ENCODE peak calls at places on chromosome 12, in eight cellular contexts. K, Q, T, W, J, I, G and Y are unnamed samples.

GRCh38 chr12:51118706-51119105 is 35.3 kb upstream of the CSRNP2 start:
- DNase-seq in K (no peak), Q (peak), T (peak), W (peak), J (no peak), I (no peak), G (no peak), Y (peak)

GRCh38 chr12:95763809-95764253 is 26.7 kb downstream of the NTN4 start:
- DNase-seq in K (no peak), Q (peak), T (peak), W (peak), J (no peak), I (no peak), G (no peak), Y (peak)

GRCh38 chr12:108357834-108358579 is 18.9 kb upstream of the CMKLR1 start:
- DNase-seq in K (no peak), Q (no peak), T (no peak), W (no peak), J (no peak), I (no peak), G (no peak), Y (no peak)

GRCh38 chr12:110012137-110012536 is 12.9 kb downstream of the ANKRD13A start:
- DNase-seq in K (no peak), Q (peak), T (peak), W (no peak), J (no peak), I (no peak), G (no peak), Y (no peak)

GRCh38 chr12:122130150-122130549 is 43.9 kb downstream of the IL31 start:
- DNase-seq in K (peak), Q (peak), T (peak), W (peak), J (no peak), I (no peak), G (peak), Y (peak)

GRCh38 chr12:9365296-9365695 is 157.1 kb upstream of the PZP start:
- DNase-seq in K (no peak), Q (no peak), T (peak), W (peak), J (no peak), I (no peak), G (no peak), Y (no peak)

GRCh38 chr12:98406378-98406777 is 109.0 kb upstream of the TMPO start:
- DNase-seq in K (no peak), Q (no peak), T (no peak), W (no peak), J (no peak), I (no peak), G (no peak), Y (no peak)

GRCh38 chr12:49138587-49138986 is 7.4 kb upstream of the TUBA1B start:
- DNase-seq in K (no peak), Q (no peak), T (no peak), W (no peak), J (no peak), I (peak), G (no peak), Y (no peak)

GRCh38 chr12:111451649-111452129 is 46.0 kb downstream of the SH2B3 start:
- DNase-seq in K (no peak), Q (no peak), T (peak), W (no peak), J (peak), I (peak), G (peak), Y (no peak)

GRCh38 chr12:15423629-15424028 is 101.3 kb downstream of the PTPRO start:
- DNase-seq in K (no peak), Q (no peak), T (peak), W (peak), J (no peak), I (no peak), G (no peak), Y (no peak)

GRCh38 chr12:122865268-122866231 is 30.3 kb downstream of the HIP1R start:
- DNase-seq in K (peak), Q (no peak), T (no peak), W (no peak), J (no peak), I (peak), G (peak), Y (no peak)

GRCh38 chr12:48002773-48003218 is 1.5 kb downstream of the COL2A1 start:
- DNase-seq in K (no peak), Q (peak), T (peak), W (peak), J (no peak), I (no peak), G (peak), Y (no peak)

GRCh38 chr12:3533703-3534386 is 42.8 kb downstream of the PRMT8 start:
- DNase-seq in K (no peak), Q (no peak), T (peak), W (no peak), J (peak), I (peak), G (peak), Y (no peak)

GRCh38 chr12:120687570-120688289 is 781 bp downstream of the MLEC start:
- DNase-seq in K (no peak), Q (no peak), T (peak), W (no peak), J (no peak), I (no peak), G (peak), Y (no peak)

GRCh38 chr12:203462-204260 is 10.3 kb downstream of the SLC6A12 start:
- DNase-seq in K (peak), Q (no peak), T (peak), W (no peak), J (no peak), I (no peak), G (peak), Y (no peak)

GRCh38 chr12:55934773-55935172 is 3.8 kb downstream of the DGKA start:
- DNase-seq in K (no peak), Q (no peak), T (no peak), W (no peak), J (no peak), I (no peak), G (no peak), Y (no peak)

GRCh38 chr12:12443482-12443881 is 86.6 kb downstream of the BORCS5 start:
- DNase-seq in K (no peak), Q (no peak), T (no peak), W (peak), J (no peak), I (no peak), G (no peak), Y (no peak)

GRCh38 chr12:114955414-114956014 is 271.5 kb upstream of the TBX3 start:
- DNase-seq in K (no peak), Q (no peak), T (peak), W (peak), J (no peak), I (no peak), G (no peak), Y (no peak)

GRCh38 chr12:130335517-130336392 is 1.9 kb upstream of the PIWIL1 start:
- DNase-seq in K (no peak), Q (peak), T (peak), W (peak), J (peak), I (peak), G (peak), Y (peak)

GRCh38 chr12:95709152-95709551 is 81.4 kb downstream of the NTN4 start:
- DNase-seq in K (no peak), Q (no peak), T (no peak), W (no peak), J (no peak), I (no peak), G (no peak), Y (no peak)

GRCh38 chr12:108571604-108572165 is 9.3 kb downstream of the ISCU start:
- DNase-seq in K (no peak), Q (no peak), T (no peak), W (no peak), J (no peak), I (no peak), G (peak), Y (no peak)

GRCh38 chr12:108346022-108346633 is 7.0 kb upstream of the CMKLR1 start:
- DNase-seq in K (no peak), Q (no peak), T (no peak), W (no peak), J (no peak), I (no peak), G (peak), Y (no peak)

GRCh38 chr12:27969901-27970390 is 2.6 kb downstream of the PTHLH start:
- DNase-seq in K (peak), Q (peak), T (peak), W (peak), J (no peak), I (no peak), G (peak), Y (no peak)

GRCh38 chr12:99386907-99387306 is 260.6 kb upstream of the GARIN6 start:
- DNase-seq in K (no peak), Q (no peak), T (peak), W (peak), J (no peak), I (no peak), G (peak), Y (no peak)

GRCh38 chr12:132490481-132491348 is 764 bp downstream of the FBRSL1 start:
- DNase-seq in K (peak), Q (peak), T (peak), W (peak), J (no peak), I (no peak), G (peak), Y (peak)

GRCh38 chr12:6383572-6384498 is at the start of gene LTBR:
- DNase-seq in K (peak), Q (peak), T (peak), W (peak), J (no peak), I (no peak), G (peak), Y (no peak)

GRCh38 chr12:2092890-2093289 is 40.1 kb downstream of the CACNA1C start:
- DNase-seq in K (no peak), Q (peak), T (peak), W (peak), J (no peak), I (no peak), G (no peak), Y (peak)

GRCh38 chr12:39866135-39866534 is 239.7 kb downstream of the SLC2A13 start:
- DNase-seq in K (no peak), Q (no peak), T (no peak), W (no peak), J (no peak), I (no peak), G (no peak), Y (no peak)

GRCh38 chr12:29743801-29744200 is 39.9 kb downstream of the TMTC1 start:
- DNase-seq in K (no peak), Q (peak), T (peak), W (peak), J (no peak), I (no peak), G (peak), Y (no peak)

GRCh38 chr12:53937596-53938275 is 895 bp upstream of the HOXC13 start:
- DNase-seq in K (no peak), Q (no peak), T (no peak), W (no peak), J (no peak), I (no peak), G (no peak), Y (no peak)

GRCh38 chr12:3558255-3558654 is 67.3 kb downstream of the PRMT8 start:
- DNase-seq in K (no peak), Q (no peak), T (no peak), W (no peak), J (no peak), I (no peak), G (peak), Y (no peak)

GRCh38 chr12:6535697-6535946 is 1.3 kb downstream of the GAPDH start:
- DNase-seq in K (no peak), Q (no peak), T (no peak), W (no peak), J (no peak), I (no peak), G (no peak), Y (no peak)

GRCh38 chr12:96233941-96234461 is 39.8 kb downstream of the ELK3 start:
- DNase-seq in K (peak), Q (no peak), T (peak), W (peak), J (no peak), I (no peak), G (peak), Y (no peak)

GRCh38 chr12:96347130-96347699 is 53.0 kb downstream of the CDK17 start:
- DNase-seq in K (no peak), Q (no peak), T (no peak), W (no peak), J (no peak), I (no peak), G (peak), Y (no peak)

GRCh38 chr12:76962099-76962498 is 83.3 kb upstream of the CSRP2 start:
- DNase-seq in K (no peak), Q (no peak), T (no peak), W (no peak), J (no peak), I (no peak), G (no peak), Y (no peak)

GRCh38 chr12:115042341-115042740 is 358.4 kb upstream of the TBX3 start:
- DNase-seq in K (no peak), Q (no peak), T (no peak), W (no peak), J (no peak), I (no peak), G (no peak), Y (no peak)

GRCh38 chr12:24045816-24046257 is 96.4 kb upstream of the SOX5 start:
- DNase-seq in K (no peak), Q (peak), T (peak), W (peak), J (no peak), I (no peak), G (no peak), Y (no peak)